ENCODE peak calls at places on chromosomes 5 and 9, in eight cellular contexts. X, H, Q, S, M, B, P and G are unnamed samples.

GRCh38 chr5:131740477-131740876 is 56.3 kb downstream of the FNIP1 start:
- DNase-seq in X (no peak), B (no peak), P (no peak), S (no peak), Q (no peak), H (no peak), M (no peak), G (no peak)

GRCh38 chr5:151023047-151023615 is 2.7 kb downstream of the GPX3 start:
- DNase-seq in P (no peak), X (no peak), B (peak), S (peak), M (no peak), H (peak), Q (peak), G (no peak)

GRCh38 chr5:72280655-72281069 is 39.4 kb downstream of the MRPS27 start:
- DNase-seq in B (no peak), X (no peak), Q (no peak), M (no peak), P (peak), H (no peak), S (no peak), G (no peak)

GRCh38 chr5:1066676-1067075 is 45.2 kb downstream of the SLC12A7 start:
- DNase-seq in B (no peak), P (no peak), S (no peak), M (no peak), Q (no peak), X (no peak), H (no peak), G (no peak)

GRCh38 chr9:68685770-68686169 is 19.3 kb upstream of the PIP5K1B start:
- DNase-seq in X (no peak), M (no peak), S (no peak), H (peak), Q (no peak), P (no peak), B (no peak), G (no peak)

GRCh38 chr5:8686707-8687106 is 817.8 kb downstream of the MTRR start:
- DNase-seq in H (no peak), X (no peak), P (no peak), Q (no peak), S (no peak), B (no peak), M (no peak), G (peak)

GRCh38 chr9:21336467-21336866 is 1.3 kb upstream of the KLHL9 start:
- DNase-seq in B (no peak), X (no peak), Q (no peak), H (no peak), S (no peak), M (no peak), P (no peak), G (no peak)

GRCh38 chr5:42908086-42908485 is 96.4 kb upstream of the SELENOP start:
- DNase-seq in M (no peak), S (no peak), P (no peak), Q (no peak), X (no peak), H (no peak), B (no peak), G (no peak)

GRCh38 chr9:34413229-34413852 is 36.6 kb upstream of the MYORG start:
- DNase-seq in B (no peak), P (peak), Q (peak), S (peak), X (peak), M (peak), H (no peak), G (no peak)

GRCh38 chr9:85185486-85186217 is 516.1 kb downstream of the NTRK2 start:
- DNase-seq in X (no peak), B (no peak), P (no peak), Q (no peak), M (no peak), H (no peak), S (no peak), G (no peak)

GRCh38 chr5:17192191-17192590 is 25.2 kb upstream of the BASP1 start:
- DNase-seq in M (no peak), S (no peak), X (no peak), Q (no peak), P (no peak), B (no peak), H (no peak), G (no peak)

GRCh38 chr5:179230061-179230461 is 115.2 kb downstream of the ADAMTS2 start:
- DNase-seq in X (no peak), S (no peak), P (no peak), Q (no peak), M (peak), B (no peak), H (no peak), G (no peak)

GRCh38 chr5:149024477-149024876 is 38.4 kb downstream of the SH3TC2 start:
- DNase-seq in P (no peak), S (no peak), B (no peak), Q (no peak), H (no peak), X (no peak), M (no peak), G (no peak)

GRCh38 chr5:18563853-18564252 is 929.6 kb downstream of the TAF11L14 start:
- DNase-seq in X (no peak), Q (no peak), H (no peak), S (no peak), M (no peak), P (no peak), B (no peak), G (no peak)

GRCh38 chr5:135490245-135491037 is 38.3 kb upstream of the TIFAB start:
- DNase-seq in H (no peak), S (no peak), B (no peak), X (no peak), M (no peak), Q (no peak), P (no peak), G (no peak)

GRCh38 chr5:57456056-57456455 is 26.6 kb downstream of the ACTBL2 start:
- DNase-seq in B (no peak), X (no peak), Q (no peak), P (no peak), M (peak), S (no peak), H (no peak), G (no peak)

GRCh38 chr5:180135967-180136641 is 64.5 kb upstream of the RNF130 start:
- DNase-seq in M (peak), H (no peak), P (no peak), Q (no peak), S (no peak), X (no peak), B (no peak), G (no peak)

GRCh38 chr9:318646-319045 is 104.0 kb downstream of the DOCK8 start:
- DNase-seq in Q (no peak), S (no peak), X (no peak), P (no peak), H (no peak), B (no peak), M (no peak), G (no peak)

GRCh38 chr9:101479337-101480045 is 43.9 kb upstream of the ALDOB start:
- DNase-seq in B (no peak), Q (no peak), P (no peak), S (no peak), M (no peak), H (no peak), X (no peak), G (no peak)

GRCh38 chr9:97478301-97478981 is 23.0 kb upstream of the TMOD1 start:
- DNase-seq in Q (no peak), X (no peak), P (no peak), M (no peak), B (no peak), H (no peak), S (no peak), G (no peak)

GRCh38 chr9:76374702-76375543 is 19.3 kb downstream of the RFK start:
- DNase-seq in P (no peak), M (peak), H (peak), X (no peak), Q (peak), B (peak), S (peak), G (peak)

GRCh38 chr5:171764265-171764664 is 21.4 kb upstream of the SMIM23 start:
- DNase-seq in P (no peak), X (no peak), B (no peak), H (no peak), M (no peak), Q (no peak), S (no peak), G (no peak)

DNA sequence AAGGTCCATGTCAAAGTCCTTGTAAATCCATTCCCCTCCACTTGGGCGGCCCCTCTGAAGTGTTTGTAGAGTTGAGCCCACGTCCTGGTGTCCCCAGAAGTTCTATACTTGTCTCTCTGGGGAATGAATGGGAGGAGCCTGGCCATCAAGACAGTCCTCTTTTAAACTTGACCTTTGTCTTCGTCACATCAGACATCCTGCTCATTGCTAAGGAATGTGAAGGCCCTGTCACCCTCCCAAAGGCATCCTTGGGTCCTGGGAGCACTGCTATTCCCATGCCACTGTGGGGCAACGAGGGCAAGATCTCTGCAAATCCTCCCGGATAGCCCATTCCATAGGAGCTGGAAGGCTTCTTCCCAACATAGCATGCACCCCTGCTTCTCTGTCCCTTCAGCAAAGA is 235.5 kb downstream of the SLIT3 start:
- DNase-seq in M (no peak), X (no peak), B (no peak), P (no peak), S (no peak), Q (peak), H (no peak), G (no peak)
- H3K4me3 ChIP-seq in M (no peak), X (no peak), B (no peak), P (no peak), S (no peak), Q (no peak), H (no peak), G (no peak)

DNA sequence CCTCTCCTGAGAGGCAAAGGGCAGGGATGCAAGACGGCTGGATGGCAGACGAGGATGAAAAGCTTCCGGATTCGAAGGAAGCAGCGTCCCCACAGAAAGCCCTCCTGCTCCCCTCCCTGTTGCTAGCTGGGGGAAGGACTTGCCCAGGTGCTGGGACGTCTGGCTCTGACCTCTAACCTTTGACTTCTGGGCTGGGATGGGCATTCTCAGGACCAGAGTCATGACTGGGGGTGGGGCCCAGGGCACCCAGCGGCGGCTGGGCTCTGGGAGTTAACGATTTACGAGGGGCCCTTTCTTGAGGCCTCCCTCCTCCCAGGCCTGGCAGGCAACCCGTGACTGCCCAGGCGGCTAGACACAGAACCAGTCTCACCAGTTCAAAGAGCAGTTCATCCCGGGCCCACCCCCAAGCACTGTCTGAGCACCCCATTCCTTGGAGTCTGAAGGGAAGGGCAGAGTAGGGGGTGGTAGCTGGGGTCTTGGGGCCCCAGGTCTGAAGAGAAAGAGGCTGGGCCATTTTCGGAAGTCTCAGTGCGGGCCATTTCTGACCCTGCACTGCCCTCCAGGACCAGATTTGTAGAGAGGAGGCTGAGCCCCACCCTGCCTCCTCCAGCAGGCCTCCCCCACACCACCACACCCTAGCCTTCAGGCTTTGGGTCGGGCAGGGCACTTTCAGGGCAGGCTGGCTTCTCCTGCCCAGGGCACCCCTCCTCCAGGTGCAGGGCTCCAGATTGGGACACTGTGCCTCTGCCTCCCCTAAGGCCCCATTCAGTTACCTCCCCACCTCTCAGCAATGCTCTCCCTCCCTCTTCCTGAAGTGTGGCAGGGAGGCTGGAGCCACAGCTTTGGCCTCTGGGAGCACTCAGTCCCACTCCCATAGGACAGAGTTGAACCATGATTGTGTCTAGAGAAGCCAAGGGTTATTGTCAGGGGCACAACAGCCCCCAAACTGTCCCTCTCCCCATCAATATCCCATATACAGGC is 5.0 kb upstream of the CXXC5 start:
- DNase-seq in X (no peak), Q (peak), P (no peak), B (no peak), S (no peak), H (no peak), M (peak), G (no peak)
- H3K4me3 ChIP-seq in X (no peak), Q (no peak), P (no peak), B (no peak), S (no peak), H (no peak), M (peak), G (peak)

DNA sequence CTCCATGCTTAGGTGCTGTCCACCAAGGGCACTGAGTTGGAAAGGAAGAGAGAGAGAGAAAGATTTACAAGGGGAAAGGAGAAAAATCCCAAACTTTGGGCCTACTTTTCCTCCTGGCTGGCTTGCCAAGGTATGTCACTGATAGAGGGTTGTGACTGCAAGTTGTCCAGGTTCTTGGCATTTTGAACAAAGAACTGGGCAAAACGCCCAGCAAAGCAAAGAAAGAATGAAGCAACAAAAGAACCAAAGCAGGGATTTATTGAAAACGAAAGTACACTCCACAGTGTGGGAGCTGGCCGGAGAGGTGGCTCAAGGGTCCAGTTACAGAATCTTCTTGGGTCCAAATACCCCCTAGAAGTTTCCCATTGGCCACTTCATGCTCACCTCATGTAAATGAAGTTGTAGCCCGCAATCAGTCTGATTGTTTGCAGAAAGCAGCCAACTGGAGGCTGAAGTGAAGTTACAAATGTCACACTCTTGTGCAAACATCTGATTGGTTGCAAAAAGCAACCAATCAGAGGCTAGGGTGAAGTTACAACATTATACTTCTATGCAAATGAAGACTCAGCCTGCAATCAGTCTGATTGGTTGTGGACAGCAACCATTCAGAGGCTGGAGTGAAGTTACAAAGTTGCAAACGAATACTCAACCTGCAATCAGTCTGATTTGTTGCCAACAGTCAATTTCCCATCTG is 263.5 kb downstream of the YTHDC2 start:
- DNase-seq in S (no peak), M (no peak), H (no peak), B (no peak), P (peak), X (no peak), Q (no peak), G (no peak)
- H3K4me3 ChIP-seq in S (no peak), M (no peak), H (no peak), B (peak), P (no peak), X (no peak), Q (no peak), G (no peak)

DNA sequence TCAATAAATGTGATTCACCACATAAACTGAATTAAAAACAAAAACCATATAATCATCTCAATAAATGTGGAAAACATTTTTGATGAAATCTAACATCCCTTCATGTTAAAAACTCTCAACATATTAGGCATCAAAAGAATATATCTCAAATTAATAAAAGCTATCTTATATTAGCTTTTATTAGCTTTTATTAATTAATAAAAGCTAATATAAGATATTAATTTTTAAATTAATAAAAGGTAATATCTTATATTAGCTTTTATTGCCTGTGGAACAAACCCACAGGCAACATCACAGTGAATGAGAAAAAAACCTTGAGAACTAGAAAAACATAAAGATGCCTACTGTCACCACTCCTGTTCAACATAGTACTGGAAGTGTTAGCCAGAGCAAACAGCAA is 338.9 kb upstream of the GRIA1 start:
- DNase-seq in Q (no peak), S (no peak), P (no peak), X (no peak), M (no peak), B (no peak), H (no peak), G (no peak)
- H3K4me3 ChIP-seq in Q (no peak), S (no peak), P (no peak), X (no peak), M (no peak), B (no peak), H (no peak), G (no peak)

DNA sequence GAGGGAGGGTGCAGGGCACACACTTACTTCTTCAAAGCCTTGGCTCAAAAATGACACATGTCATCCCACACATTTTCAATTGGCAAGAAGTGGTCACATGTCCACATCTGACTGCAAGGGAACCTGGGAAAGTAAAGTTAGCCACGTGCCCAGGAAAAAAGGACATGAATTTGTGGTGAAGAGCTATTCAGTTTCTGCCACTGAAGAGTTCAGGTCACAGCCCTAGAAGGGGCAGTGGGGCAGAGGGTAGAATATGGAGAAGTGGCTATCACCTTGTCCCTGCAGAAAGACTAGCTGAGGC is 1.9 kb upstream of the RGS14 start:
- DNase-seq in X (no peak), M (no peak), Q (no peak), H (no peak), B (no peak), S (no peak), P (no peak), G (no peak)
- H3K4me3 ChIP-seq in X (no peak), M (no peak), Q (no peak), H (no peak), B (no peak), S (no peak), P (no peak), G (no peak)